ENCODE peak calls at places on chromosomes 4 and X, in six cellular contexts. P is naive thymus-derived CD4-positive, alpha-beta T cell; V is OCI-LY7; B is colonic mucosa; H is aorta; X is substantia nigra. C is an unnamed sample.

GRCh38 chr4:80072607-80073361 is at the start of gene ANTXR2:
- DNase-seq in X (peak; percentile 71), H (peak; percentile 96), B (peak; percentile 91), V (no peak), P (peak; percentile 53), C (peak; percentile 52)

GRCh38 chr4:177315767-177316490 is 6.3 kb downstream of the NEIL3 start:
- DNase-seq in X (no peak), B (no peak), V (no peak), P (no peak), H (no peak), C (no peak)

GRCh38 chrX:40623665-40624064 is 437 bp downstream of the MPC1L start:
- DNase-seq in B (no peak), P (no peak), V (no peak), H (no peak), X (no peak), C (no peak)

GRCh38 chr4:186554890-186555827 is at the start of gene MTNR1A:
- DNase-seq in B (peak; percentile 52), X (no peak), P (no peak), H (no peak), V (no peak), C (no peak)

GRCh38 chrX:50161143-50161542 is 39.7 kb downstream of the AKAP4 start:
- DNase-seq in V (no peak), X (no peak), P (no peak), H (no peak), B (no peak), C (no peak)

GRCh38 chrX:57583477-57583876 is 8.3 kb upstream of the ZXDB start:
- DNase-seq in H (no peak), X (no peak), V (no peak), B (no peak), P (no peak), C (no peak)

GRCh38 chrX:25941087-25941486 is 197.1 kb upstream of the MAGEB18 start:
- DNase-seq in H (no peak), V (no peak), X (no peak), P (no peak), B (no peak), C (no peak)

GRCh38 chr4:73248821-73249220 is 9.8 kb downstream of the ANKRD17 start:
- DNase-seq in X (no peak), H (no peak), V (no peak), B (no peak), P (no peak), C (no peak)

GRCh38 chrX:143664302-143664701 is 28.4 kb upstream of the SLITRK4 start:
- DNase-seq in X (no peak), P (no peak), V (peak; percentile 13), H (no peak), B (no peak), C (no peak)

GRCh38 chrX:39645059-39645895 is 452.5 kb downstream of the BCOR start:
- DNase-seq in B (peak; percentile 25), H (peak; percentile 91), V (no peak), X (no peak), P (no peak), C (no peak)

GRCh38 chr4:164169591-164169990 is 584.3 kb upstream of the SMIM31 start:
- DNase-seq in H (no peak), B (no peak), P (no peak), X (no peak), V (no peak), C (no peak)

GRCh38 chr4:1232661-1233621 is 16.0 kb downstream of the CTBP1 start:
- DNase-seq in V (no peak), P (no peak), X (no peak), B (no peak), H (peak; percentile 78), C (peak; percentile 12)

GRCh38 chrX:10052906-10053625 is 85.9 kb downstream of the CLDN34 start:
- DNase-seq in H (peak; percentile 20), X (peak; percentile 50), V (no peak), P (no peak), B (no peak), C (peak; percentile 77)

GRCh38 chrX:97389761-97390192 is 506.1 kb downstream of the RPA4 start:
- DNase-seq in P (no peak), V (no peak), B (no peak), H (no peak), X (no peak), C (no peak)

GRCh38 chrX:45781901-45782553 is 581.4 kb upstream of the DIPK2B start:
- DNase-seq in B (no peak), P (no peak), V (no peak), H (no peak), X (no peak), C (no peak)

GRCh38 chrX:124274438-124275166 is 57.9 kb upstream of the TEX13D start:
- DNase-seq in P (no peak), X (no peak), V (no peak), B (no peak), H (no peak), C (no peak)

GRCh38 chrX:48467331-48467761 is 2.7 kb downstream of the SLC38A5 start:
- DNase-seq in P (no peak), B (no peak), X (no peak), V (no peak), H (no peak), C (no peak)

GRCh38 chr4:3822230-3822947 is 56.2 kb downstream of the ADRA2C start:
- DNase-seq in P (no peak), H (no peak), B (peak; percentile 47), V (no peak), X (no peak), C (no peak)

GRCh38 chr4:56372774-56373173 is 14.5 kb downstream of the AASDH start:
- DNase-seq in X (no peak), B (no peak), V (no peak), P (no peak), H (no peak), C (no peak)

GRCh38 chrX:103919336-103919682 is 43.1 kb upstream of the TMSB15B start:
- DNase-seq in H (no peak), V (peak; percentile 73), B (peak; percentile 41), P (no peak), X (no peak), C (peak; percentile 35)

GRCh38 chrX:25175743-25176142 is 160.0 kb upstream of the ARX start:
- DNase-seq in V (no peak), P (no peak), X (no peak), B (no peak), H (no peak), C (no peak)

GRCh38 chr4:99821918-99822503 is 5.4 kb downstream of the DAPP1 start:
- DNase-seq in V (peak; percentile 78), B (no peak), H (no peak), P (no peak), X (no peak), C (no peak)

GRCh38 chr4:70365479-70365878 is 4.9 kb downstream of the SMR3A start:
- DNase-seq in X (no peak), V (no peak), P (no peak), H (no peak), B (no peak), C (no peak)

GRCh38 chr4:95850161-95850560 is 10.3 kb downstream of the PDHA2 start:
- DNase-seq in B (no peak), X (no peak), P (no peak), V (no peak), H (no peak), C (no peak)

GRCh38 chr4:41580007-41580406 is 42.0 kb downstream of the LIMCH1 start:
- DNase-seq in X (no peak), V (no peak), P (no peak), B (no peak), H (no peak), C (no peak)
- H3K27ac ChIP-seq in X (no peak overlapping the region), V (no peak overlapping the region), P (no peak overlapping the region), B (no peak overlapping the region), H (no peak overlapping the region), C (no peak overlapping the region)

GRCh38 chr4:25022198-25022597 is 8.5 kb downstream of the LGI2 start:
- DNase-seq in P (no peak), B (no peak), X (no peak), H (no peak), V (no peak), C (no peak)

GRCh38 chr4:25020240-25020639 is 10.5 kb downstream of the LGI2 start:
- DNase-seq in V (no peak), H (no peak), B (no peak), P (no peak), X (no peak), C (no peak)

GRCh38 chr4:25021206-25021605 is 9.5 kb downstream of the LGI2 start:
- DNase-seq in V (no peak), B (no peak), P (no peak), X (no peak), H (no peak), C (no peak)

GRCh38 chr4:25022741-25023140 is 8.0 kb downstream of the LGI2 start:
- DNase-seq in P (no peak), H (no peak), V (no peak), X (no peak), B (no peak), C (no peak)

DNA sequence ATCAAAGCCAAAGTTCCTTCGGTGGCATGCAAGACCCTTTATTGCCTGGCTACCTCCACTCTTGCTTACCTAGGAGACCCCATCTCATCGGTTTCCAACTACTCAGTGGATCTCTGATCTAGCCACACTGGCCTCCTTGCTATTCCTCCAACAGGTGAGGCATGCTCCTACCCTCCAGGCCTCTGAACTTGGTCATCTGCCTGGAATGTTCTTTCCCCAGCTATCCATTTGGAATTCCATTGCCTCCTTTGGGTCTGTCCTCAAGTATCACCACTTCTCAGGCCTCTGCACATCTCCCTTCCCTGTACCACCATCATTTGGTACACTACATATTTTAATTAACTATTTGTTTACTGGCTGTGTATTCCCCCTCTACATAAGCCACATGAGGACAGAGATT is 11.2 kb downstream of the LGI2 start:
- DNase-seq in V (no peak), X (no peak), H (no peak), P (no peak), B (no peak), C (no peak)
- H3K27ac ChIP-seq in V (no peak overlapping the region), X (no peak overlapping the region), H (no peak overlapping the region), P (no peak overlapping the region), B (no peak overlapping the region), C (no peak overlapping the region)

GRCh38 chrX:82816001-82816400 is 692.1 kb upstream of the POU3F4 start:
- DNase-seq in H (no peak), B (no peak), X (no peak), V (no peak), P (no peak), C (no peak)

GRCh38 chrX:82813671-82814078 is 694.4 kb upstream of the POU3F4 start:
- DNase-seq in X (no peak), H (no peak), B (no peak), V (no peak), P (no peak), C (no peak)

GRCh38 chrX:82816572-82816971 is 691.5 kb upstream of the POU3F4 start:
- DNase-seq in B (no peak), X (no peak), H (no peak), V (no peak), P (no peak), C (no peak)
- H3K27ac ChIP-seq in B (no peak overlapping the region), X (no peak overlapping the region), H (no peak overlapping the region), V (no peak overlapping the region), P (no peak overlapping the region), C (no peak overlapping the region)

GRCh38 chr4:159242427-159242826 is 139.5 kb downstream of the RAPGEF2 start:
- DNase-seq in X (no peak), P (no peak), B (no peak), H (no peak), V (no peak), C (no peak)
- H3K27ac ChIP-seq in X (peak overlapping the region; percentile 74), P (no peak overlapping the region), B (no peak overlapping the region), H (no peak overlapping the region), V (no peak overlapping the region), C (peak overlapping the region; percentile 76)